ENCODE peak calls at places on chromosome 11, in five cellular contexts. V, M, S, J and B are unnamed samples.

GRCh38 chr11:46238078-46238966 is 39.1 kb upstream of the CREB3L1 start:
- DNase-seq in M (peak), V (peak), J (peak), S (peak), B (peak)

GRCh38 chr11:60847281-60847680 is 5.4 kb downstream of the CCDC86 start:
- DNase-seq in S (no peak), V (no peak), M (no peak), J (no peak), B (no peak)

GRCh38 chr11:19511413-19512183 is 201.0 kb upstream of the NAV2 start:
- DNase-seq in M (no peak), J (peak), V (no peak), S (peak), B (peak)

GRCh38 chr11:80441821-80442220 is 1001.0 kb upstream of the TENM4 start:
- DNase-seq in J (no peak), M (no peak), V (no peak), S (no peak), B (no peak)

GRCh38 chr11:47944555-47945128 is 35.7 kb upstream of the PTPRJ start:
- DNase-seq in V (no peak), J (no peak), S (no peak), M (no peak), B (no peak)

GRCh38 chr11:8671651-8672062 is 10.8 kb downstream of the TRIM66 start:
- DNase-seq in V (no peak), M (no peak), J (peak), S (peak), B (no peak)

GRCh38 chr11:71309611-71310010 is 57.2 kb upstream of the SHANK2 start:
- DNase-seq in J (no peak), M (peak), V (no peak), S (no peak), B (no peak)

GRCh38 chr11:134342572-134343340 is 11.0 kb downstream of the GLB1L2 start:
- DNase-seq in J (no peak), S (no peak), V (no peak), M (no peak), B (no peak)

GRCh38 chr11:14179126-14179820 is 179.7 kb downstream of the RRAS2 start:
- DNase-seq in S (peak), V (no peak), M (no peak), J (no peak), B (no peak)

GRCh38 chr11:126282361-126282741 is 542 bp upstream of the TIRAP start:
- DNase-seq in S (peak), V (peak), J (peak), M (peak), B (peak)

GRCh38 chr11:119094816-119095065 is 6.9 kb downstream of the DPAGT1 start:
- DNase-seq in S (peak), M (no peak), J (peak), V (peak), B (peak)

GRCh38 chr11:88420165-88420781 is 82.7 kb upstream of the CTSC start:
- DNase-seq in J (no peak), M (no peak), S (peak), V (no peak), B (no peak)

GRCh38 chr11:103682318-103683184 is 353.9 kb upstream of the DDI1 start:
- DNase-seq in S (peak), V (peak), J (peak), M (peak), B (no peak)

GRCh38 chr11:78350646-78351165 is 66.9 kb downstream of the GAB2 start:
- DNase-seq in S (peak), V (no peak), J (no peak), M (no peak), B (no peak)

DNA sequence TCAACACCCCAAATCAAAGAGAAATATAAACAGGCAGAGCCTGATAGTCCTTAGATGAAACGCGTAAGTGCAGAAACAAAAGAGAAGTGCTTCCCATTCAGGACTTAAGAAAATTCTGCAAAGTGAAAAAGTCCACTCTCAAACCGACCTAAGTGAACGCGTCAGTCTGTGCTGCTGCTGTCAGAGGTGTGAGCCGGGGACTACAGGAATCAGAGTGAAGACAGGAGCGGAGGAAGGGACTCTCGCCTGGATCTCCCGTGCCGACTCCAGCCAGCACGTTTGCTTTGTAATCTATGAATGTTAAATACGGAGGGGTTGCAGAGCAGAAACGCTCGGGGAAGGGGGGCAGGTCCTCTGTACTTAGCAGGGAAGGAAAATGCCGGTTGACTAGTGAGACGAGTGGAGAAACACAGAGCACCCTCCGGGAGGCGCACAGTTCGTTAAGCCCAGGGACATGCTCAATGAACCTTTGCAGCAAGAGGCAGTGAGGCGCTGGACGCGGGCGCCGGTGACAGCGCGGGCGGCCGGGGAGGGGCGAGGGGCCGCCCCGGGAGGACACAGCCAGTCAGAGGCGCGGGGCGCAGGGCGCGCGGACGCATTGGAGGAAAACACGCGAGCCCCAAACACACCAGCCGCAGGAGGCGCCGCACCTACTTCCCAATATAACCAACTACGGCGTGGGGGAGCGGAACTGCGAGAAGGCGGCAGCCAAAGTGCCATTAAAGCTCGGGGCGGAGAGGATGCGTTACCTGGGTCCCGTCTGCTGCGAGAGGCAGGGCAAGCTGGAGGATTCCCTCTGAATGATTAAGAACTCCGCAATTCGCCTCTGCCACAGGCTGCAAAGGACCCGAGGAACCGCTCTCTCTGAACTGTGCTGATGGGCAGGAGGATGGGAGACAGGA is at the start of gene CNTN5:
- DNase-seq in J (peak), V (peak), M (peak), S (no peak), B (peak)
- H3K4me3 ChIP-seq in J (no peak), V (peak), M (peak), S (no peak), B (no peak)

GRCh38 chr11:12666905-12667304 is 7.3 kb upstream of the TEAD1 start:
- DNase-seq in M (no peak), J (no peak), S (no peak), V (no peak), B (no peak)

GRCh38 chr11:12667646-12668045 is 6.6 kb upstream of the TEAD1 start:
- DNase-seq in J (no peak), M (no peak), S (no peak), V (no peak), B (no peak)

GRCh38 chr11:12669930-12670329 is 4.3 kb upstream of the TEAD1 start:
- DNase-seq in M (no peak), V (no peak), J (no peak), S (no peak), B (no peak)

GRCh38 chr11:12671378-12671777 is 2.8 kb upstream of the TEAD1 start:
- DNase-seq in M (no peak), V (no peak), J (no peak), S (no peak), B (no peak)

DNA sequence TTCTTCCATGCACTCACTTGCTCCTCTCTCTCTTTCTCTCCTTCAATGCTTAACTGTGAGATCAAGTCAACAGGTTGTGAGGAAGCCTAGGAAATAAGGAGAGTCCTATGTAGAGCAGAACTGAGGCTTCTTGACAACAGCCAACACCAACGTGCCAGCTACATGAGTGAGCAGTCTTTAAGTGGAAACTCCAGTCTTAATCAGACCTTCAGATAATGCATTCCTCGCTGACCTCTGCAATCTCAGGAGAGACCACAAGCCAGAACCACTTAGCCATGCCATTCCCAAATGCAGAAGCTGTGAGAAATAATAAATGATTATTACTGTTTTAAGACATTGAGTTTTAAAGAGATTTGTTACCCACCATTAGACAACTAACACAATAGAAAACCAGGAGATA is 6.1 kb upstream of the TEAD1 start:
- DNase-seq in M (no peak), J (no peak), S (no peak), V (no peak), B (no peak)
- H3K4me3 ChIP-seq in M (no peak), J (no peak), S (no peak), V (no peak), B (no peak)

GRCh38 chr11:65425971-65426838 is 3.6 kb downstream of the NEAT1 start:
- DNase-seq in S (peak), M (no peak), J (no peak), V (no peak), B (no peak)
- H3K4me3 ChIP-seq in S (peak), M (peak), J (peak), V (peak), B (peak)

GRCh38 chr11:6724013-6724412 is 40.9 kb upstream of the MRPL17 start:
- DNase-seq in J (no peak), V (no peak), S (no peak), M (no peak), B (no peak)
- H3K4me3 ChIP-seq in J (no peak), V (no peak), S (no peak), M (no peak), B (no peak)